ENCODE peak calls at places on chromosomes 13 and 19, in eight cellular contexts. T is body of pancreas, F is adrenal gland, K is IMR-90, X is breast epithelium, U is upper lobe of left lung, P is Peyer's patch, H is ovary. J is an unnamed sample. For H3K4me1, the result is how much of the 10 kb centered on the place peaks cover.

GRCh38 chr13:36453518-36453917 is 21.2 kb downstream of the CCNA1 start:
- DNase-seq in H (no peak), X (no peak), U (no peak), K (peak), T (no peak), P (no peak), F (no peak), J (no peak)

GRCh38 chr19:4379383-4380253 is 20.7 kb downstream of the SH3GL1 start:
- DNase-seq in K (peak), F (peak), H (no peak), X (peak), P (no peak), U (peak), T (peak), J (no peak)

GRCh38 chr19:48176226-48176625 is 5.7 kb downstream of the ZSWIM9 start:
- DNase-seq in U (no peak), F (no peak), T (no peak), X (no peak), K (no peak), P (no peak), H (no peak), J (no peak)

GRCh38 chr13:66640231-66640630 is 589.9 kb downstream of the PCDH9 start:
- DNase-seq in X (no peak), K (no peak), F (no peak), H (no peak), T (no peak), P (no peak), U (no peak), J (no peak)

GRCh38 chr19:57934820-57935665 is at the start of gene ZNF418:
- DNase-seq in X (peak), P (peak), T (peak), U (peak), F (peak), H (peak), K (peak), J (no peak)

GRCh38 chr13:102203718-102204117 is 198.1 kb downstream of the FGF14 start:
- DNase-seq in F (no peak), K (no peak), P (no peak), H (no peak), U (no peak), T (no peak), X (no peak), J (no peak)

GRCh38 chr19:7211191-7211988 is 82.8 kb downstream of the INSR start:
- DNase-seq in P (no peak), F (peak), X (no peak), U (peak), H (peak), K (peak), T (peak), J (no peak)

GRCh38 chr13:36553501-36553900 is 120.3 kb upstream of the SERTM1 start:
- DNase-seq in F (no peak), P (no peak), T (no peak), U (no peak), H (no peak), K (no peak), X (no peak), J (no peak)

GRCh38 chr19:5983367-5983955 is 5.5 kb upstream of the RANBP3 start:
- DNase-seq in U (no peak), P (no peak), K (no peak), F (no peak), T (no peak), X (no peak), H (no peak), J (no peak)

GRCh38 chr13:67343777-67344176 is 113.6 kb upstream of the PCDH9 start:
- DNase-seq in P (no peak), K (no peak), U (no peak), F (no peak), T (no peak), X (no peak), H (no peak), J (no peak)

GRCh38 chr13:89269737-89270136 is 1598.6 kb downstream of the SLITRK5 start:
- DNase-seq in U (no peak), T (no peak), F (no peak), P (no peak), X (no peak), H (no peak), K (no peak), J (no peak)

GRCh38 chr19:56765107-56765506 is 75.4 kb downstream of the PEG3 start:
- DNase-seq in U (peak), H (peak), X (peak), T (peak), P (peak), K (no peak), F (peak), J (no peak)

GRCh38 chr19:11251650-11252314 is 10.5 kb downstream of the DOCK6 start:
- DNase-seq in H (no peak), F (no peak), P (no peak), T (no peak), X (no peak), K (no peak), U (peak), J (no peak)

GRCh38 chr19:35842666-35843272 is 9.5 kb downstream of the NPHS1 start:
- DNase-seq in F (no peak), X (no peak), T (no peak), H (no peak), P (no peak), U (no peak), K (no peak), J (no peak)

GRCh38 chr13:35840991-35841604 is 290.1 kb downstream of the DCLK1 start:
- DNase-seq in X (peak), U (no peak), K (no peak), P (no peak), F (no peak), T (no peak), H (no peak), J (no peak)

GRCh38 chr19:17766543-17767131 is 15.4 kb downstream of the FCHO1 start:
- DNase-seq in T (peak), P (peak), U (peak), K (peak), X (peak), H (peak), F (peak), J (no peak)

DNA sequence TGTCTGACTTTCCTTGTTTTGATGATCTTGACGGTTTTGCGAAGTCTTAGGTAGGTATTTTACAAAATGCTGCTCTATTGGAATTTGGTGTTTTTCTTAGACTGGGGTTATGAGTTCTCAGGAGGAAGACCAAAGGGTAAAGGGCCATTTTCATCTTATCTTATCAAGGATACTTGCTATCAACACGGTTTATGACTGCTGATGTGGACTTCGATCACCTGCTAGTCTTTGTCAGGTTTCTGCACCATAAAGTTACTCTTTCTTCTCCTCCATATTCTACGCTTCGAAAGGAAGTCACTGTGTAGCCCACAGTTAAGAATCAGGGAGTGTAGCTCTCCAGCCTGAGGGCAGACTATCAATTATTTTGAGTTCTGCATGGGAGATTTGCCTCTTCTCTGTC is 7.4 kb upstream of the CEBPG start:
- DNase-seq in H (no peak), X (no peak), P (no peak), U (no peak), F (no peak), T (no peak), K (no peak), J (no peak)
- TF ChIP-seq POLR2A in H (no peak), X (no peak), P (no peak), U (no peak), F (no peak), T (no peak), K (no peak), J (no peak)

DNA sequence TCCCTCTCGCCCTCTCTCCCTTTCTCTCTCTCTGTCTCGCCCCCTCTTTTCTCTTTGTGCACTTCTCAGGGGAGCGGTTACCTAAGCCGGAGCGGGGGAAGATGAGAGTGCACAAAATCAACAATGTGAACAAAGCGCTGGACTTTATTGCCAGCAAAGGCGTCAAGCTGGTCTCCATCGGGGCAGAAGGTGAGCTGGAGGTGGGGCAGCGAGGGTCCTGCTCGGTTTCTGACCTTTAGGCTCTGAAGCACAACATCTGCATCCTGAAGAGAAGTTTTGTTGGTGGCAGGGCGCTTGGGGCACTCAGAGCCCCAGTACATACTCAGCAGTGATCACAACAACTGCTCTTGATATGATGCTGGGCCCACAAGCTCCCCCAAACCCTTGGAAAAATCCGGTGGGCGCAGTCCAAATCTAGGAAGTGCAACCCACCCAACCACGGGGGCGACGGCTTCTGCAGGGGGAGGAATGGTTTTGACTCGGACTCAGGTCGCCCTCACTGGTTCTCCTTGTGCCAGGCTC is 43.3 kb downstream of the CAPN12 start:
- DNase-seq in F (no peak), H (no peak), T (no peak), K (no peak), U (no peak), P (no peak), X (no peak), J (no peak)
- H3K4me1 ChIP-seq in F (half or more), H (under half), T (half or more), K (under half), U (half or more), P (under half), X (under half), J (under half)

DNA sequence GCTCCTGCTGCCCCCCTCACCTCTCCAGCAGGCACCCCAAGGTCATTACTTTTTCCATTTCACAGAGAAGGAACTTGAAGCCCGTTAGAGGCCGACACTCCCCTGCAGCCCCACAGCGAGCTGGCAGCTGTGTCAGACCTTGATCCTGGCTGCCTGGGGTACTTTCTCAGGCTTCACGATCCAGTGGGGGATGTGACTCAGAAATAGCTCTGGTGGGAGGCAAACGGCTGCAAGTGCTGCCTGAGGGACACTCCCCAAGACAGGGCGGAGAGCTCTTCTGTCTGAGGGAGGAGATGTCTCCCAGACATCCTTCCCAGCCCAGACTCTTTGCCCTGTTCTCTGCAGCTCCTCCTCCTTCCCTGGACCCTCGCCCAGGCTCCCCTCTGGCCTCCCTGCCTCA is 4.8 kb downstream of the TSKS start:
- DNase-seq in F (peak), X (no peak), H (no peak), K (peak), P (no peak), T (no peak), U (no peak), J (no peak)
- TF ChIP-seq POLR2A in F (no peak), X (no peak), H (no peak), K (no peak), P (no peak), T (no peak), U (no peak), J (no peak)

GRCh38 chr19:43767316-43767715 is 12.6 kb upstream of the SMG9 start:
- DNase-seq in T (no peak), K (no peak), X (no peak), U (no peak), P (no peak), F (no peak), H (no peak), J (no peak)

GRCh38 chr19:43767818-43768217 is 13.0 kb downstream of the KCNN4 start:
- DNase-seq in X (no peak), H (no peak), U (no peak), K (no peak), P (no peak), F (no peak), T (no peak), J (no peak)

GRCh38 chr19:43768273-43769050 is 12.3 kb downstream of the KCNN4 start:
- DNase-seq in K (no peak), X (no peak), U (no peak), T (no peak), P (peak), F (no peak), H (no peak), J (no peak)

GRCh38 chr19:43765109-43765876 is 10.5 kb upstream of the SMG9 start:
- DNase-seq in X (peak), F (peak), P (no peak), U (no peak), H (no peak), K (peak), T (no peak), J (no peak)

DNA sequence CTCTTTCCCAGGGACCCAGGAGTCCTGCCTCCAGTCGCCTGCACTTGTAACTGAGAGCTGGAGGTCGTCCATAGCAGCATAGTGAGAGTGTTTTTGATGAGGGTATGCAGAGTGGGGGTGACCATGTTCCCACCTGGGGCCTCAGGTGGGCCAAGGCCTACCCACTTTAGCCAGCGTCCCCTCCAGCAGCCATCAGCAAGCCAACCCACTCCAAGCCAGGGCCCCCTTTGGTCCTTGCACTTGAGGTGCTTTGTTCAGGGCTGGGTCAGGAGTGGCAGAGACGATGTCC is 11.9 kb upstream of the SMG9 start:
- DNase-seq in U (no peak), X (no peak), P (no peak), H (no peak), T (no peak), K (no peak), F (no peak), J (no peak)
- H3K4me1 ChIP-seq in U (under half), X (under half), P (under half), H (under half), T (under half), K (under half), F (under half), J (under half)

GRCh38 chr19:50796128-50796633 is 6.0 kb downstream of the ACP4 start:
- DNase-seq in U (no peak), H (no peak), T (no peak), X (no peak), F (no peak), K (no peak), P (no peak), J (no peak)

GRCh38 chr19:50798943-50799851 is 9.0 kb downstream of the ACP4 start:
- DNase-seq in X (no peak), P (no peak), U (no peak), H (no peak), T (no peak), K (no peak), F (no peak), J (no peak)

GRCh38 chr19:50796634-50797428 is 6.6 kb downstream of the ACP4 start:
- DNase-seq in P (no peak), U (no peak), T (no peak), H (no peak), K (no peak), X (no peak), F (no peak), J (no peak)

GRCh38 chr19:50798116-50798942 is 8.1 kb downstream of the ACP4 start:
- DNase-seq in P (no peak), K (no peak), U (peak), F (no peak), X (no peak), T (no peak), H (no peak), J (no peak)

DNA sequence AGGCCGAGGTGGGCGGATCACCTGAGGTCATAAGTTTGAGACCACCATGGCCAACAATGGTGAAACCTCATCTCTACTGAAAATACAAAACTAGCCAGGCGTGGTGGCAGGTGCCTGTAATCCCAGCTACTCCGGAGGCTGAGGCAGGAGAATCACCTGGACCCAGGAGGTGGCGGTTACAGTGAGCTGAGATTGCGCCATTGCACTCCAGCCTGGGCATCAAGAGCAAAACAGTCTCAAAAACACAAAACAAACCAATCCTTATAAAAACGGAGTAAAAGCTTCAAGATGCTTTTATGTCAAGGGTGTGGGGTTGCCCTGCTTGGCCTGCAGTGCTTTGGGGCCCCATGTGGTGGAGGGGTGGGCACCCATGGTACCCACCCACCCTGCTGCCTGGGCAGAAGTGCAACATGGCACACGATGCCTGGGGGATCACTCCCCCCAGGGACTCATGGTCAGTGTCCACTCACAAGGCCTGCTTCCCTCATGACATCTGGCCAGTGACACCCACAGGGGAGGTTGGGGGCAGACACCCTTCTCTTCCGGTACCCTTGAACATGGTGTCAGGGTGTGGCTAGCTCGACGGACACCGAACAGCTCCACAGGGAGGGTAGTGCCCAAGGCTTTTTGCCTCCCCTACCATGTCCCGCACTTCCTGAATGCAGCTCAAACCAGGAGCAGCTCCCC is 7.4 kb downstream of the ACP4 start:
- DNase-seq in P (no peak), T (no peak), H (no peak), X (no peak), U (no peak), F (no peak), K (no peak), J (no peak)
- TF ChIP-seq POLR2A in P (no peak), T (no peak), H (no peak), X (no peak), U (no peak), F (no peak), K (no peak), J (no peak)

J was measured in esophagus squamous epithelium.